ENCODE peak calls at places on chromosomes 11 and 22, in four cellular contexts. R is stromal cell of bone marrow; K is heart right ventricle; X is activated naive CD4-positive, alpha-beta T cell treated with Interleukin-2 at 50 U/mL for 16 hours. O is an unnamed sample.

GRCh38 chr11:65962136-65962564 is 616 bp downstream of the SART1 start:
- DNase-seq in R (no peak), K (no peak), X (no peak), O (no peak)

GRCh38 chr22:28369849-28370248 is 309.8 kb downstream of the TTC28 start:
- DNase-seq in R (no peak), K (no peak), X (no peak), O (no peak)

GRCh38 chr11:128375941-128376340 is 211.4 kb downstream of the ETS1 start:
- DNase-seq in R (no peak), K (no peak), X (no peak), O (no peak)

GRCh38 chr11:7651700-7652099 is 21.6 kb downstream of the CYB5R2 start:
- DNase-seq in R (no peak), K (no peak), X (no peak), O (no peak)

GRCh38 chr11:38315151-38315550 is 1717.1 kb upstream of the RAG2 start:
- DNase-seq in R (no peak), K (no peak), X (no peak), O (no peak)

GRCh38 chr11:107565219-107565937 is at the start of gene ALKBH8:
- DNase-seq in R (peak; percentile 58), K (peak; percentile 72), X (peak; percentile 83), O (peak; percentile 83)

GRCh38 chr22:43743131-43743530 is 69.0 kb downstream of the EFCAB6 start:
- DNase-seq in R (no peak), K (no peak), X (no peak), O (no peak)

GRCh38 chr11:28674432-28675076 is 566.4 kb downstream of the METTL15 start:
- DNase-seq in R (no peak), K (no peak), X (no peak), O (no peak)

GRCh38 chr11:123404626-123405025 is 25.4 kb upstream of the GRAMD1B start:
- DNase-seq in R (no peak), K (no peak), X (no peak), O (no peak)

GRCh38 chr11:105156231-105156630 is 16.7 kb upstream of the CARD18 start:
- DNase-seq in R (no peak), K (no peak), X (no peak), O (no peak)

GRCh38 chr11:107508858-107509244 is 51.2 kb upstream of the CWF19L2 start:
- DNase-seq in R (no peak), K (no peak), X (no peak), O (no peak)